ENCODE peak calls at places on chromosomes 11 and 22, in five cellular contexts. One of them, this sample, is unnamed.

GRCh38 chr11:68976563-68976962 is 4.2 kb downstream of the MRGPRD start:
- DNase-seq in coronary artery: no peak
- DNase-seq in kidney: peak
- DNase-seq in vagina: no peak
- DNase-seq in MM.1S: no peak
- DNase-seq in this sample: no peak

GRCh38 chr22:26673485-26673884 is 16.1 kb downstream of the MIAT start:
- DNase-seq in MM.1S: no peak
- DNase-seq in coronary artery: no peak
- DNase-seq in vagina: no peak
- DNase-seq in kidney: no peak
- DNase-seq in this sample: no peak

GRCh38 chr11:19474211-19474610 is 233.5 kb upstream of the E2F8 start:
- DNase-seq in vagina: no peak
- DNase-seq in MM.1S: no peak
- DNase-seq in coronary artery: no peak
- DNase-seq in kidney: no peak
- DNase-seq in this sample: no peak

GRCh38 chr22:36391648-36392047 is 3.9 kb upstream of the MYH9 start:
- DNase-seq in coronary artery: no peak
- DNase-seq in kidney: no peak
- DNase-seq in MM.1S: no peak
- DNase-seq in vagina: no peak
- DNase-seq in this sample: no peak

GRCh38 chr11:74550991-74551753 is 41.2 kb upstream of the POLD3 start:
- DNase-seq in coronary artery: no peak
- DNase-seq in kidney: no peak
- DNase-seq in MM.1S: no peak
- DNase-seq in vagina: no peak
- DNase-seq in this sample: no peak

GRCh38 chr22:50376064-50376747 is 33.1 kb downstream of the PPP6R2 start:
- DNase-seq in vagina: no peak
- DNase-seq in coronary artery: no peak
- DNase-seq in MM.1S: peak
- DNase-seq in kidney: no peak
- DNase-seq in this sample: no peak

GRCh38 chr11:119684361-119685072 is 44.5 kb downstream of the NECTIN1 start:
- DNase-seq in MM.1S: peak
- DNase-seq in coronary artery: no peak
- DNase-seq in kidney: no peak
- DNase-seq in vagina: no peak
- DNase-seq in this sample: no peak

GRCh38 chr11:32435511-32435946 is at the start of gene WT1:
- DNase-seq in kidney: peak
- DNase-seq in coronary artery: no peak
- DNase-seq in vagina: no peak
- DNase-seq in MM.1S: no peak
- DNase-seq in this sample: no peak

GRCh38 chr11:11072067-11072466 is 214.2 kb upstream of the ZBED5 start:
- DNase-seq in vagina: no peak
- DNase-seq in coronary artery: no peak
- DNase-seq in kidney: no peak
- DNase-seq in MM.1S: no peak
- DNase-seq in this sample: no peak

GRCh38 chr22:37139762-37140161 is 10.0 kb downstream of the IL2RB start:
- DNase-seq in vagina: no peak
- DNase-seq in kidney: no peak
- DNase-seq in coronary artery: no peak
- DNase-seq in MM.1S: no peak
- DNase-seq in this sample: no peak

GRCh38 chr22:28239941-28240340 is 320.9 kb upstream of the PITPNB start:
- DNase-seq in kidney: no peak
- DNase-seq in coronary artery: no peak
- DNase-seq in MM.1S: no peak
- DNase-seq in vagina: no peak
- DNase-seq in this sample: no peak

GRCh38 chr11:5234390-5234834 is at the start of gene HBD:
- DNase-seq in coronary artery: no peak
- DNase-seq in MM.1S: peak
- DNase-seq in kidney: no peak
- DNase-seq in vagina: no peak
- DNase-seq in this sample: peak

GRCh38 chr11:67440229-67441081 is 2.8 kb downstream of the CORO1B start:
- DNase-seq in MM.1S: no peak
- DNase-seq in vagina: no peak
- DNase-seq in coronary artery: no peak
- DNase-seq in kidney: no peak
- DNase-seq in this sample: no peak

GRCh38 chr11:387193-387793 is 6.7 kb upstream of the PKP3 start:
- DNase-seq in kidney: no peak
- DNase-seq in coronary artery: no peak
- DNase-seq in vagina: no peak
- DNase-seq in MM.1S: no peak
- DNase-seq in this sample: no peak

GRCh38 chr11:76217653-76218160 is 11.4 kb upstream of the WNT11 start:
- DNase-seq in kidney: peak
- DNase-seq in MM.1S: no peak
- DNase-seq in vagina: no peak
- DNase-seq in coronary artery: no peak
- DNase-seq in this sample: no peak

GRCh38 chr11:61011950-61012830 is 40.7 kb downstream of the CD6 start:
- DNase-seq in kidney: no peak
- DNase-seq in MM.1S: no peak
- DNase-seq in vagina: no peak
- DNase-seq in coronary artery: no peak
- DNase-seq in this sample: no peak

GRCh38 chr22:20526628-20527355 is 19.4 kb downstream of the MED15 start:
- DNase-seq in kidney: no peak
- DNase-seq in MM.1S: no peak
- DNase-seq in coronary artery: no peak
- DNase-seq in vagina: no peak
- DNase-seq in this sample: no peak

GRCh38 chr11:16832193-16832539 is 93.7 kb downstream of the C11orf58 start:
- DNase-seq in coronary artery: no peak
- DNase-seq in MM.1S: no peak
- DNase-seq in kidney: no peak
- DNase-seq in vagina: no peak
- DNase-seq in this sample: no peak

GRCh38 chr11:63767415-63768231 is 952 bp downstream of the ZFTA start:
- DNase-seq in kidney: peak
- DNase-seq in vagina: no peak
- DNase-seq in coronary artery: peak
- DNase-seq in MM.1S: peak
- DNase-seq in this sample: peak

GRCh38 chr22:50713008-50713385 is 25.0 kb upstream of the ACR start:
- DNase-seq in kidney: peak
- DNase-seq in vagina: no peak
- DNase-seq in MM.1S: no peak
- DNase-seq in coronary artery: no peak
- DNase-seq in this sample: no peak

DNA sequence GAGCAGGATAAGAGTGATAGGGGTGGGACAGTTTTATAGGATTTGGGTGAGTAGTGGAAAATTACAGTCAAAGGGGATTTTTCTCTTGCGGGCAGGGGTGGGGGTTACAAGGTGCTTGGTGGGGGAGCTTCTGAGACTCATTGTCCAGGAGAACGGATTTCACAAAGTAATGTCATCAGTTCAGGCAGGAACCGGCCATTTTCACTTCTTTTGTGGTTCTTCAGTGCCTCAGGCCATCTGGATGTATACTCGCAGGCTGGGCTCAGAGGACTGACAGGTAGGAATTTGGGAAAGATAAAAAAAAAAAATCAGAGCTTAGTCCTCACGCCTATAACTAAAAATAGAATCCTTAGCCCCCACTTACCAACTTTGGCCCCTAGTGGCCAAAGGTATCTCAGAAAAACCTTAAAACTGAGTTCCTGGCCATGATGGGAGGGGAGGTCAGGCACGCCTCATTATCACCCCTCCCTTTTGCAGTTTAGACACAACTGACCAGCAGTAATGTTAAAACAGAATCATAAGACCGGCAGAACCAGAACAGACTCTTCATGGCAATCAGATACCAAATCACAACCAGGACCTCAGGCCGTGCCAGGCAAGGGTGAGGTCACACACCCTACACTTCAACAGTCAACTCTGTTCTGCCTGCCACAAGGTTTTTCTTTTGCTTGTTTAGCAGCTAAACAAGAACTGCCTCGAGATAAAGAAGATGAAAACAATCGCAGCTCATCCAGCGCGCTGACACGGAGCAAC is 8.9 kb upstream of the APOBEC3G start:
- DNase-seq in vagina: no peak
- DNase-seq in MM.1S: peak
- DNase-seq in kidney: peak
- DNase-seq in coronary artery: no peak
- DNase-seq in this sample: no peak
- TF ChIP-seq CTCF in vagina: no peak
- TF ChIP-seq CTCF in MM.1S: peak
- TF ChIP-seq CTCF in kidney: no peak
- TF ChIP-seq CTCF in coronary artery: no peak
- TF ChIP-seq CTCF in this sample: peak

GRCh38 chr11:1869427-1870325 is 16.8 kb downstream of the LSP1 start:
- DNase-seq in coronary artery: no peak
- DNase-seq in kidney: peak
- DNase-seq in MM.1S: no peak
- DNase-seq in vagina: no peak
- DNase-seq in this sample: no peak
- TF ChIP-seq CTCF in coronary artery: no peak
- TF ChIP-seq CTCF in kidney: no peak
- TF ChIP-seq CTCF in MM.1S: no peak
- TF ChIP-seq CTCF in vagina: no peak
- TF ChIP-seq CTCF in this sample: no peak

GRCh38 chr22:24772493-24773220 is 1.9 kb downstream of the PIWIL3 start:
- DNase-seq in MM.1S: no peak
- DNase-seq in vagina: no peak
- DNase-seq in kidney: no peak
- DNase-seq in coronary artery: no peak
- DNase-seq in this sample: no peak

GRCh38 chr22:24763872-24764485 is 10.5 kb downstream of the PIWIL3 start:
- DNase-seq in MM.1S: no peak
- DNase-seq in vagina: no peak
- DNase-seq in kidney: no peak
- DNase-seq in coronary artery: no peak
- DNase-seq in this sample: no peak

GRCh38 chr22:24768537-24769374 is 5.8 kb downstream of the PIWIL3 start:
- DNase-seq in kidney: no peak
- DNase-seq in MM.1S: peak
- DNase-seq in vagina: no peak
- DNase-seq in coronary artery: no peak
- DNase-seq in this sample: peak
- TF ChIP-seq CTCF in kidney: peak
- TF ChIP-seq CTCF in MM.1S: peak
- TF ChIP-seq CTCF in vagina: peak
- TF ChIP-seq CTCF in coronary artery: no peak
- TF ChIP-seq CTCF in this sample: peak

GRCh38 chr11:78796956-78797355 is 222.3 kb upstream of the NARS2 start:
- DNase-seq in MM.1S: no peak
- DNase-seq in coronary artery: no peak
- DNase-seq in vagina: no peak
- DNase-seq in kidney: no peak
- DNase-seq in this sample: no peak
- TF ChIP-seq CTCF in MM.1S: no peak
- TF ChIP-seq CTCF in coronary artery: no peak
- TF ChIP-seq CTCF in vagina: no peak
- TF ChIP-seq CTCF in kidney: no peak
- TF ChIP-seq CTCF in this sample: no peak

GRCh38 chr11:102487214-102487613 is 34.6 kb upstream of the TMEM123 start:
- DNase-seq in vagina: no peak
- DNase-seq in MM.1S: no peak
- DNase-seq in coronary artery: no peak
- DNase-seq in kidney: no peak
- DNase-seq in this sample: no peak
- TF ChIP-seq CTCF in vagina: no peak
- TF ChIP-seq CTCF in MM.1S: no peak
- TF ChIP-seq CTCF in coronary artery: no peak
- TF ChIP-seq CTCF in kidney: no peak
- TF ChIP-seq CTCF in this sample: no peak

GRCh38 chr11:118437046-118437735 is 899 bp downstream of the KMT2A start:
- DNase-seq in coronary artery: peak
- DNase-seq in vagina: no peak
- DNase-seq in MM.1S: peak
- DNase-seq in kidney: peak
- DNase-seq in this sample: peak

GRCh38 chr11:118437736-118438125 is 1.4 kb downstream of the KMT2A start:
- DNase-seq in vagina: no peak
- DNase-seq in kidney: no peak
- DNase-seq in MM.1S: no peak
- DNase-seq in coronary artery: peak
- DNase-seq in this sample: no peak

GRCh38 chr11:118436639-118437045 is 350 bp downstream of the KMT2A start:
- DNase-seq in vagina: no peak
- DNase-seq in coronary artery: no peak
- DNase-seq in MM.1S: peak
- DNase-seq in kidney: peak
- DNase-seq in this sample: no peak

GRCh38 chr11:118439656-118440055 is 3.4 kb downstream of the KMT2A start:
- DNase-seq in kidney: no peak
- DNase-seq in MM.1S: no peak
- DNase-seq in vagina: no peak
- DNase-seq in coronary artery: no peak
- DNase-seq in this sample: no peak

GRCh38 chr11:118438314-118438931 is 2.1 kb downstream of the KMT2A start:
- DNase-seq in coronary artery: peak
- DNase-seq in vagina: no peak
- DNase-seq in kidney: no peak
- DNase-seq in MM.1S: peak
- DNase-seq in this sample: peak
- TF ChIP-seq CTCF in coronary artery: no peak
- TF ChIP-seq CTCF in vagina: no peak
- TF ChIP-seq CTCF in kidney: no peak
- TF ChIP-seq CTCF in MM.1S: no peak
- TF ChIP-seq CTCF in this sample: no peak

GRCh38 chr11:106329273-106330018 is 252.0 kb downstream of the AASDHPPT start:
- DNase-seq in kidney: no peak
- DNase-seq in MM.1S: no peak
- DNase-seq in vagina: no peak
- DNase-seq in coronary artery: no peak
- DNase-seq in this sample: no peak
- TF ChIP-seq CTCF in kidney: no peak
- TF ChIP-seq CTCF in MM.1S: no peak
- TF ChIP-seq CTCF in vagina: no peak
- TF ChIP-seq CTCF in coronary artery: no peak
- TF ChIP-seq CTCF in this sample: no peak

This sample was measured in GM13977.